ENCODE peak calls at places on chromosomes 16 and 17, in four cellular contexts. X is AG09309, F is AG08396, A is NCI-H69. G is an unnamed sample.

GRCh38 chr17:17506181-17506741 is 10.1 kb upstream of the RASD1 start:
- DNase-seq in X (no peak), F (no peak), A (no peak), G (no peak)

GRCh38 chr17:82424001-82424862 is 5.8 kb upstream of the OGFOD3 start:
- DNase-seq in X (no peak), F (peak; percentile 75), A (peak; percentile 68), G (peak; percentile 61)

GRCh38 chr17:47252766-47253512 is 688 bp upstream of the ITGB3 start:
- DNase-seq in X (no peak), F (no peak), A (no peak), G (no peak)

GRCh38 chr16:49441366-49441780 is 67.8 kb downstream of the C16orf78 start:
- DNase-seq in X (no peak), F (no peak), A (peak; percentile 91), G (no peak)

GRCh38 chr17:56497132-56497531 is 96.4 kb upstream of the NOG start:
- DNase-seq in X (no peak), F (no peak), A (no peak), G (no peak)

GRCh38 chr17:1402268-1402598 is 2.2 kb upstream of the YWHAE start:
- DNase-seq in X (no peak), F (no peak), A (no peak), G (no peak)

GRCh38 chr16:66274335-66275110 is 92.0 kb upstream of the CDH5 start:
- DNase-seq in X (no peak), F (peak; percentile 40), A (peak; percentile 41), G (peak; percentile 40)

GRCh38 chr17:44209786-44210341 is 9.6 kb downstream of the UBTF start:
- DNase-seq in X (no peak), F (no peak), A (no peak), G (no peak)

GRCh38 chr17:50426814-50427787 is 1.1 kb downstream of the ACSF2 start:
- DNase-seq in X (no peak), F (peak; percentile 62), A (peak; percentile 59), G (peak; percentile 57)

GRCh38 chr16:11799509-11800384 is 2.7 kb upstream of the ZC3H7A start:
- DNase-seq in X (no peak), F (no peak), A (no peak), G (no peak)

GRCh38 chr16:67393790-67394270 is 532 bp upstream of the TPPP3 start:
- DNase-seq in X (no peak), F (no peak), A (peak; percentile 54), G (no peak)

GRCh38 chr16:23223368-23223767 is 40.8 kb downstream of the SCNN1G start:
- DNase-seq in X (no peak), F (no peak), A (peak; percentile 94), G (no peak)

GRCh38 chr16:82181456-82182185 is 11.6 kb upstream of the MPHOSPH6 start:
- DNase-seq in X (no peak), F (no peak), A (peak; percentile 91), G (no peak)

GRCh38 chr16:53745126-53745525 is 41.2 kb downstream of the FTO start:
- DNase-seq in X (peak; percentile 43), F (no peak), A (no peak), G (peak; percentile 61)

GRCh38 chr16:58332997-58333700 is 38.3 kb upstream of the PRSS54 start:
- DNase-seq in X (no peak), F (no peak), A (no peak), G (no peak)

GRCh38 chr17:78507526-78507925 is 69.7 kb downstream of the DNAH17 start:
- DNase-seq in X (no peak), F (no peak), A (no peak), G (no peak)

GRCh38 chr17:80393961-80394360 is 21.0 kb upstream of the ENDOV start:
- DNase-seq in X (no peak), F (no peak), A (no peak), G (no peak)

GRCh38 chr17:73933164-73933766 is 270.2 kb upstream of the RPL38 start:
- DNase-seq in X (no peak), F (no peak), A (no peak), G (no peak)

GRCh38 chr17:51435641-51436091 is 175.3 kb downstream of the UTP18 start:
- DNase-seq in X (no peak), F (no peak), A (peak; percentile 95), G (no peak)

GRCh38 chr16:88454315-88455057 is 1.4 kb downstream of the ZFPM1 start:
- DNase-seq in X (no peak), F (no peak), A (peak; percentile 65), G (no peak)

GRCh38 chr16:19210175-19210924 is 42.3 kb downstream of the SYT17 start:
- DNase-seq in X (no peak), F (no peak), A (no peak), G (no peak)

GRCh38 chr16:85045077-85045476 is 17.5 kb downstream of the KIAA0513 start:
- DNase-seq in X (no peak), F (no peak), A (no peak), G (no peak)

GRCh38 chr16:57150682-57151330 is 35.0 kb downstream of the PSME3IP1 start:
- DNase-seq in X (no peak), F (no peak), A (no peak), G (no peak)

GRCh38 chr16:2532494-2533141 is 1.4 kb upstream of the CEMP1 start:
- DNase-seq in X (no peak), F (peak; percentile 40), A (peak; percentile 86), G (no peak)

GRCh38 chr16:1485847-1486496 is 2.8 kb downstream of the PTX4 start:
- DNase-seq in X (no peak), F (no peak), A (no peak), G (no peak)

GRCh38 chr16:57091990-57092785 is at the start of gene CPNE2:
- DNase-seq in X (no peak), F (peak; percentile 82), A (peak; percentile 78), G (peak; percentile 63)

GRCh38 chr16:82748026-82748425 is 121.3 kb downstream of the CDH13 start:
- DNase-seq in X (peak; percentile 42), F (peak; percentile 40), A (peak; percentile 13), G (peak; percentile 80)

GRCh38 chr16:48535831-48536599 is 74.0 kb downstream of the N4BP1 start:
- DNase-seq in X (no peak), F (peak; percentile 57), A (no peak), G (peak; percentile 79)

GRCh38 chr16:19130852-19131808 is 17.4 kb downstream of the ITPRIPL2 start:
- DNase-seq in X (no peak), F (peak; percentile 52), A (peak; percentile 97), G (peak; percentile 73)

GRCh38 chr17:1607971-1608320 is 20.7 kb downstream of the SLC43A2 start:
- DNase-seq in X (no peak), F (no peak), A (no peak), G (no peak)

GRCh38 chr16:66026211-66026610 is 340.3 kb upstream of the CDH5 start:
- DNase-seq in X (no peak), F (no peak), A (peak; percentile 4), G (no peak)

GRCh38 chr16:13403326-13403725 is 501.9 kb downstream of the SHISA9 start:
- DNase-seq in X (no peak), F (no peak), A (no peak), G (no peak)

GRCh38 chr17:237406-237955 is 56.0 kb upstream of the DOC2B start:
- DNase-seq in X (no peak), F (no peak), A (no peak), G (no peak)

G was measured in AG08395.